ENCODE peak calls at places on chromosomes 5 and 9, in ten cellular contexts. N, C, L, W, Z, V, B, M, P and K are unnamed samples.
A peak's percentile ranks its signal among the peaks of the same experiment; 100 is the strongest.

GRCh38 chr5:107669543-107670027 is 1.2 kb downstream of the EFNA5 start:
- DNase-seq in C (no peak), L (peak; percentile 26), Z (peak; percentile 43), P (peak; percentile 45), M (no peak), N (peak; percentile 58), B (peak; percentile 2), W (peak; percentile 64), V (peak; percentile 35), K (no peak)

GRCh38 chr5:135508496-135509005 is 27.2 kb downstream of the NEUROG1 start:
- DNase-seq in V (no peak), P (no peak), M (no peak), C (no peak), W (peak; percentile 40), B (no peak), L (no peak), N (no peak), Z (no peak), K (no peak)

GRCh38 chr9:91043786-91044185 is 242.2 kb downstream of the SYK start:
- DNase-seq in Z (no peak), M (no peak), C (no peak), W (no peak), N (no peak), V (no peak), L (no peak), B (no peak), P (no peak), K (no peak)

GRCh38 chr5:32504923-32505596 is 60.5 kb upstream of the ZFR start:
- DNase-seq in N (peak; percentile 95), Z (no peak), B (peak; percentile 94), M (no peak), P (no peak), W (no peak), V (peak; percentile 52), L (no peak), C (peak; percentile 94), K (no peak)

GRCh38 chr5:112381521-112381920 is 37.6 kb downstream of the EPB41L4A start:
- DNase-seq in P (no peak), C (no peak), N (no peak), W (no peak), L (no peak), V (no peak), Z (no peak), M (no peak), B (no peak), K (no peak)

GRCh38 chr9:136661641-136662325 is 933 bp upstream of the EGFL7 start:
- DNase-seq in W (no peak), C (no peak), P (no peak), L (no peak), M (no peak), B (no peak), Z (no peak), N (peak; percentile 30), V (no peak), K (no peak)

GRCh38 chr5:131413605-131414559 is 150.0 kb downstream of the CDC42SE2 start:
- DNase-seq in W (no peak), Z (no peak), V (no peak), B (no peak), L (no peak), M (no peak), C (no peak), P (no peak), N (no peak), K (peak; percentile 42)

GRCh38 chr5:130759061-130759460 is 406.0 kb downstream of the HINT1 start:
- DNase-seq in W (no peak), M (no peak), L (no peak), V (no peak), N (no peak), P (no peak), Z (no peak), B (no peak), C (no peak), K (no peak)

GRCh38 chr9:124559871-124560270 is 52.7 kb upstream of the NR5A1 start:
- DNase-seq in L (no peak), W (no peak), Z (peak; percentile 85), V (no peak), C (no peak), N (no peak), M (no peak), P (no peak), B (peak; percentile 88), K (no peak)

GRCh38 chr5:144794922-144795321 is 624.2 kb downstream of the KCTD16 start:
- DNase-seq in W (no peak), M (no peak), P (no peak), B (peak; percentile 0), V (no peak), Z (no peak), L (no peak), C (no peak), N (no peak), K (no peak)

GRCh38 chr9:18910858-18911257 is 122.2 kb downstream of the SAXO1 start:
- DNase-seq in Z (no peak), V (no peak), M (no peak), B (peak; percentile 53), N (no peak), W (no peak), C (no peak), L (no peak), P (no peak), K (no peak)

GRCh38 chr5:103562084-103562452 is 521 bp downstream of the NUDT12 start:
- DNase-seq in W (no peak), C (no peak), Z (no peak), V (no peak), L (no peak), M (no peak), B (no peak), P (no peak), N (no peak), K (peak; percentile 13)

GRCh38 chr9:89364664-89365531 is 46.6 kb downstream of the SECISBP2 start:
- DNase-seq in M (no peak), Z (no peak), B (no peak), P (no peak), V (no peak), C (no peak), W (no peak), N (no peak), L (no peak), K (no peak)

DNA sequence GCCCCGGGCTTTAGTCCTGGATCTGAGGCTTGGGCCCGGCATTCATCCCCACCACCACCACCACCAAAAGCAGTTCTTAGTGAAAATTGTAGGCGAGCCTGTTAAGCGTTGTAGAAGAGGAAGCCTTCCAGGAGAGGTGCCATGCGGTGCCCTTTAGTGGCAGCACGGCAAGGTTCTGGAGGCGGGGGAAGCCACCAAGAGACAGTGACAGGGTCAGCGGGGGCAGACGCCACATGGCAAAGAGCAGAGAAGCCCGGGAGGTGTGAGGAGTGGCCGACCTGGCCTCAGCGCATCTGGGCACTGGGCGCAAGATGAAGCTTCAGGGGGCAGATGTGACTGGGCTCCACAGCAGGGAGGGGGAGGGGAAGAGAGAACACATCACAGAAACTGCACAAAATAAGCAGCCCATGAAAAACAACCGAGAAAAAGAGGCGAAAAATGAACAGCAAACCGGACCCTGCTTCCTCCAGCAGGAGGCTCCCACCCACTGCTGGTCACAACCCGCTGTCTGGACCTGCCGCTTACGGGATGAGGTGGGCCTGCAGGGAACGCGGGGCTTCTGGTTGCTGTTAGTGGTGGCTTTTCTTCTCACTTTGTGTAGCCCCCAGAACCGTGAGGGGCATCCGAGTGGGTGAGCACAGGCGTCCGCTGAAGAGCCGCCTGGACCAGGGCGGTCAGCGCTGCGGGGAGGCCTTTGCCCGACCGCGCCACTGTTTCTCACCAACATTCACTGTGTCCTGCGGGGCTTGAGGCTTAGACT is 4.3 kb downstream of the LRRC14B start:
- DNase-seq in B (no peak), C (no peak), M (no peak), L (no peak), N (no peak), W (no peak), P (no peak), V (no peak), Z (no peak), K (no peak)
- TF ChIP-seq CTCF in B (peak; percentile 6), C (no peak), M (peak; percentile 26), L (no peak), N (no peak), W (no peak), P (no peak), V (no peak), Z (no peak), K (no peak)

DNA sequence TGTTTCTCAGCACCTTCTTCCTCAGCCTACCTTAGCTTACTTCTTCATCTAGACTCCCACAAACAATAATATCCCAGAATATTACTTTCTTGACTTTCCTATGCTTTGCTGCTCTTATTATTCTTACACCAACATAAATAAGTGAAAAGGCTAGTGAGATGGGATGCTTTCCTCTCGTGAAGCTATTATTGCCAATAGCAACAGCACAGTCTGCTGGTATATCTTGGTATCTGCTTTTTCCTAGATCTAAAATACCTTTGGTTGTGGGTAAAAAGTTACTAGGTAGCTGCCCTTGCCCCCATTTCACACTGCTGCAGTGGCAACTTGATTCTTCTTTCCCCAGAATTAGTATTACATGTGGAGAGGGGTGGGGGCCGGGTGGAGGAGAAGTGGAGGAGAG is 26.1 kb upstream of the GLIPR2 start:
- DNase-seq in M (no peak), C (no peak), V (no peak), P (peak; percentile 15), W (no peak), N (no peak), L (no peak), B (no peak), Z (peak; percentile 11), K (no peak)
- TF ChIP-seq CTCF in M (no peak), C (peak; percentile 15), V (no peak), P (peak; percentile 34), W (no peak), N (no peak), L (no peak), B (no peak), Z (peak; percentile 25), K (no peak)

GRCh38 chr5:154771383-154771901 is 16.3 kb downstream of the LARP1 start:
- DNase-seq in P (no peak), C (peak; percentile 61), W (peak; percentile 36), M (no peak), B (peak; percentile 92), Z (no peak), L (peak; percentile 10), N (peak; percentile 78), V (no peak), K (no peak)
- TF ChIP-seq CTCF in P (no peak), C (peak; percentile 5), W (no peak), M (no peak), B (no peak), Z (no peak), L (no peak), N (no peak), V (no peak), K (no peak)

GRCh38 chr5:141342773-141343172 is 856 bp upstream of the PCDHGA3 start:
- DNase-seq in L (no peak), N (no peak), W (no peak), P (no peak), Z (no peak), B (no peak), V (no peak), C (no peak), M (no peak), K (no peak)

GRCh38 chr5:141343953-141344463 is 379 bp downstream of the PCDHGA3 start:
- DNase-seq in V (no peak), P (no peak), W (no peak), L (no peak), N (no peak), M (no peak), B (no peak), Z (no peak), C (no peak), K (no peak)

GRCh38 chr5:141343242-141343952 is at the start of gene PCDHGA3:
- DNase-seq in Z (no peak), C (no peak), V (no peak), P (peak; percentile 61), L (no peak), B (peak; percentile 71), W (no peak), N (peak; percentile 53), M (no peak), K (peak; percentile 69)

GRCh38 chr5:141338538-141339306 is at the start of gene PCDHGA2:
- DNase-seq in Z (peak; percentile 12), P (peak; percentile 74), C (no peak), N (peak; percentile 59), B (peak; percentile 66), M (no peak), W (peak; percentile 60), V (no peak), L (no peak), K (peak; percentile 72)
- TF ChIP-seq CTCF in Z (peak; percentile 12), P (peak; percentile 35), C (peak; percentile 73), N (peak; percentile 43), B (peak; percentile 54), M (peak; percentile 46), W (peak; percentile 30), V (peak; percentile 39), L (peak; percentile 34), K (peak; percentile 24)